ENCODE peak calls at places on chromosome 2, in six cellular contexts. One of them, this sample, is unnamed.
A peak's percentile ranks its signal among the peaks of the same experiment; 100 is the strongest.

GRCh38 chr2:328761-329160 is 40.9 kb upstream of the ALKAL2 start:
- DNase-seq in CD8-positive, alpha-beta T cell: no peak
- DNase-seq in lower lobe of right lung: no peak
- DNase-seq in upper lobe of right lung: no peak
- DNase-seq in HCT116: no peak
- DNase-seq in tibial nerve: no peak
- DNase-seq in this sample: no peak

GRCh38 chr2:233202531-233202944 is 48.9 kb upstream of the ATG16L1 start:
- DNase-seq in upper lobe of right lung: no peak
- DNase-seq in CD8-positive, alpha-beta T cell: no peak
- DNase-seq in lower lobe of right lung: no peak
- DNase-seq in HCT116: no peak
- DNase-seq in tibial nerve: no peak
- DNase-seq in this sample: no peak

GRCh38 chr2:56287974-56288373 is 104.2 kb downstream of the CCDC85A start:
- DNase-seq in HCT116: peak; percentile 3
- DNase-seq in upper lobe of right lung: no peak
- DNase-seq in lower lobe of right lung: no peak
- DNase-seq in CD8-positive, alpha-beta T cell: no peak
- DNase-seq in tibial nerve: no peak
- DNase-seq in this sample: no peak

GRCh38 chr2:196170202-196170680 is 1.1 kb downstream of the STK17B start:
- DNase-seq in CD8-positive, alpha-beta T cell: peak; percentile 59
- DNase-seq in upper lobe of right lung: no peak
- DNase-seq in tibial nerve: peak; percentile 47
- DNase-seq in HCT116: no peak
- DNase-seq in lower lobe of right lung: peak; percentile 61
- DNase-seq in this sample: no peak

GRCh38 chr2:149832256-149832655 is 244.7 kb upstream of the MMADHC start:
- DNase-seq in HCT116: no peak
- DNase-seq in CD8-positive, alpha-beta T cell: no peak
- DNase-seq in lower lobe of right lung: no peak
- DNase-seq in tibial nerve: no peak
- DNase-seq in upper lobe of right lung: no peak
- DNase-seq in this sample: no peak

GRCh38 chr2:233063269-233063975 is 3.3 kb downstream of the INPP5D start:
- DNase-seq in tibial nerve: no peak
- DNase-seq in HCT116: no peak
- DNase-seq in upper lobe of right lung: peak; percentile 62
- DNase-seq in CD8-positive, alpha-beta T cell: no peak
- DNase-seq in lower lobe of right lung: no peak
- DNase-seq in this sample: no peak

GRCh38 chr2:25333981-25334380 is 7.7 kb downstream of the DNMT3A start:
- DNase-seq in HCT116: no peak
- DNase-seq in CD8-positive, alpha-beta T cell: peak; percentile 36
- DNase-seq in lower lobe of right lung: no peak
- DNase-seq in tibial nerve: no peak
- DNase-seq in upper lobe of right lung: no peak
- DNase-seq in this sample: no peak

GRCh38 chr2:237935740-237936452 is 30.9 kb upstream of the UBE2F start:
- DNase-seq in upper lobe of right lung: no peak
- DNase-seq in lower lobe of right lung: no peak
- DNase-seq in CD8-positive, alpha-beta T cell: no peak
- DNase-seq in HCT116: peak; percentile 26
- DNase-seq in tibial nerve: no peak
- DNase-seq in this sample: no peak

GRCh38 chr2:144708641-144709040 is 188.7 kb upstream of the ZEB2 start:
- DNase-seq in CD8-positive, alpha-beta T cell: no peak
- DNase-seq in lower lobe of right lung: no peak
- DNase-seq in upper lobe of right lung: no peak
- DNase-seq in HCT116: no peak
- DNase-seq in tibial nerve: no peak
- DNase-seq in this sample: no peak

GRCh38 chr2:200812122-200813022 is 662 bp downstream of the BZW1 start:
- DNase-seq in lower lobe of right lung: peak; percentile 87
- DNase-seq in upper lobe of right lung: peak; percentile 91
- DNase-seq in tibial nerve: peak; percentile 67
- DNase-seq in HCT116: peak; percentile 15
- DNase-seq in CD8-positive, alpha-beta T cell: peak; percentile 63
- DNase-seq in this sample: peak; percentile 80

GRCh38 chr2:190879474-190880373 is 897 bp upstream of the GLS start:
- DNase-seq in lower lobe of right lung: no peak
- DNase-seq in HCT116: no peak
- DNase-seq in CD8-positive, alpha-beta T cell: no peak
- DNase-seq in tibial nerve: no peak
- DNase-seq in upper lobe of right lung: no peak
- DNase-seq in this sample: no peak

GRCh38 chr2:9737053-9737875 is 106.0 kb upstream of the TAF1B start:
- DNase-seq in tibial nerve: no peak
- DNase-seq in upper lobe of right lung: no peak
- DNase-seq in lower lobe of right lung: no peak
- DNase-seq in HCT116: no peak
- DNase-seq in CD8-positive, alpha-beta T cell: no peak
- DNase-seq in this sample: no peak

GRCh38 chr2:129299756-129300155 is 679.7 kb upstream of the RAB6C start:
- DNase-seq in CD8-positive, alpha-beta T cell: no peak
- DNase-seq in upper lobe of right lung: no peak
- DNase-seq in HCT116: no peak
- DNase-seq in tibial nerve: no peak
- DNase-seq in lower lobe of right lung: no peak
- DNase-seq in this sample: no peak

GRCh38 chr2:229273384-229274338 is 2.6 kb upstream of the PID1 start:
- DNase-seq in tibial nerve: peak; percentile 72
- DNase-seq in lower lobe of right lung: peak; percentile 64
- DNase-seq in upper lobe of right lung: peak; percentile 74
- DNase-seq in HCT116: peak; percentile 81
- DNase-seq in CD8-positive, alpha-beta T cell: no peak
- DNase-seq in this sample: peak; percentile 73

GRCh38 chr2:207683879-207684627 is 27.4 kb upstream of the CCNYL1 start:
- DNase-seq in CD8-positive, alpha-beta T cell: no peak
- DNase-seq in upper lobe of right lung: no peak
- DNase-seq in lower lobe of right lung: no peak
- DNase-seq in HCT116: peak; percentile 60
- DNase-seq in tibial nerve: no peak
- DNase-seq in this sample: no peak

GRCh38 chr2:216497808-216498366 is 757 bp upstream of the RPL37A start:
- DNase-seq in upper lobe of right lung: no peak
- DNase-seq in CD8-positive, alpha-beta T cell: no peak
- DNase-seq in tibial nerve: no peak
- DNase-seq in HCT116: no peak
- DNase-seq in lower lobe of right lung: no peak
- DNase-seq in this sample: no peak

GRCh38 chr2:23707096-23707495 is 219.8 kb downstream of the ATAD2B start:
- DNase-seq in tibial nerve: peak; percentile 3
- DNase-seq in lower lobe of right lung: no peak
- DNase-seq in upper lobe of right lung: no peak
- DNase-seq in HCT116: no peak
- DNase-seq in CD8-positive, alpha-beta T cell: no peak
- DNase-seq in this sample: no peak

GRCh38 chr2:178193823-178194599 is at the start of gene OSBPL6:
- DNase-seq in CD8-positive, alpha-beta T cell: peak; percentile 30
- DNase-seq in upper lobe of right lung: peak; percentile 92
- DNase-seq in lower lobe of right lung: peak; percentile 83
- DNase-seq in HCT116: peak; percentile 51
- DNase-seq in tibial nerve: peak; percentile 28
- DNase-seq in this sample: peak; percentile 94

GRCh38 chr2:216683846-216684245 is 11.5 kb downstream of the IGFBP5 start:
- DNase-seq in lower lobe of right lung: no peak
- DNase-seq in upper lobe of right lung: no peak
- DNase-seq in tibial nerve: peak; percentile 86
- DNase-seq in CD8-positive, alpha-beta T cell: no peak
- DNase-seq in HCT116: no peak
- DNase-seq in this sample: no peak

GRCh38 chr2:138306626-138307025 is 194.9 kb upstream of the SPOPL start:
- DNase-seq in HCT116: no peak
- DNase-seq in upper lobe of right lung: no peak
- DNase-seq in tibial nerve: no peak
- DNase-seq in CD8-positive, alpha-beta T cell: no peak
- DNase-seq in lower lobe of right lung: no peak
- DNase-seq in this sample: no peak

GRCh38 chr2:85435986-85436835 is 17.7 kb downstream of the SH2D6 start:
- DNase-seq in upper lobe of right lung: no peak
- DNase-seq in lower lobe of right lung: no peak
- DNase-seq in HCT116: no peak
- DNase-seq in tibial nerve: no peak
- DNase-seq in CD8-positive, alpha-beta T cell: no peak
- DNase-seq in this sample: no peak

GRCh38 chr2:109448946-109449788 is 164.6 kb downstream of the SEPTIN10 start:
- DNase-seq in lower lobe of right lung: no peak
- DNase-seq in HCT116: peak; percentile 8
- DNase-seq in CD8-positive, alpha-beta T cell: no peak
- DNase-seq in tibial nerve: no peak
- DNase-seq in upper lobe of right lung: peak; percentile 77
- DNase-seq in this sample: peak; percentile 44

GRCh38 chr2:26536371-26537068 is 58.6 kb upstream of the OTOF start:
- DNase-seq in CD8-positive, alpha-beta T cell: no peak
- DNase-seq in tibial nerve: no peak
- DNase-seq in lower lobe of right lung: no peak
- DNase-seq in HCT116: no peak
- DNase-seq in upper lobe of right lung: peak; percentile 45
- DNase-seq in this sample: peak; percentile 21

DNA sequence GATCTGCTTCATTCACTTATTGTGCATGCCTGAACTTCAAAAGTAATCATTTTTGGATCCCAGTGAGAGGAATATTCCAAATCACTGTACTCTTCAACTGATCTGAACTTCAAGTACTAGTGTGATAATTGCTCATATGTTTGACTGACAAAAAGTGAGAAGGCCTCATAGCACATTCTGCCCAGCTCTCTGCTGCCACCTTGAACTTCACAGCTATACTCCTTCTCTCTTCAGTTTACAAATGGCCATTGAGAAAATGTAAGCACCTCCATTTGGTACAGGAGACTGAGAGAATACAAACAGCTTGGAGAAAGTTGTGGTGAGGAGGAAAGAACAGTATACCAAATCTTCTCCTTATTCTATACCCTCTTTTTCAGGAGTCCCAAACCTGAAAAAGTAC is 946.0 kb upstream of the CHAC2 start:
- DNase-seq in upper lobe of right lung: no peak
- DNase-seq in HCT116: no peak
- DNase-seq in CD8-positive, alpha-beta T cell: no peak
- DNase-seq in lower lobe of right lung: no peak
- DNase-seq in tibial nerve: no peak
- DNase-seq in this sample: no peak
- TF ChIP-seq CTCF in upper lobe of right lung: no peak
- TF ChIP-seq CTCF in HCT116: peak; percentile 42
- TF ChIP-seq CTCF in CD8-positive, alpha-beta T cell: no peak
- TF ChIP-seq CTCF in lower lobe of right lung: peak; percentile 7
- TF ChIP-seq CTCF in tibial nerve: no peak
- TF ChIP-seq CTCF in this sample: no peak

GRCh38 chr2:46315103-46315890 is 18.1 kb downstream of the EPAS1 start:
- DNase-seq in HCT116: peak; percentile 52
- DNase-seq in lower lobe of right lung: peak; percentile 87
- DNase-seq in CD8-positive, alpha-beta T cell: no peak
- DNase-seq in upper lobe of right lung: peak; percentile 89
- DNase-seq in tibial nerve: peak; percentile 79
- DNase-seq in this sample: peak; percentile 84

GRCh38 chr2:46317092-46317486 is 19.9 kb downstream of the EPAS1 start:
- DNase-seq in upper lobe of right lung: no peak
- DNase-seq in tibial nerve: no peak
- DNase-seq in lower lobe of right lung: no peak
- DNase-seq in HCT116: no peak
- DNase-seq in CD8-positive, alpha-beta T cell: no peak
- DNase-seq in this sample: no peak

GRCh38 chr2:46311651-46312223 is 14.5 kb downstream of the EPAS1 start:
- DNase-seq in HCT116: no peak
- DNase-seq in CD8-positive, alpha-beta T cell: no peak
- DNase-seq in lower lobe of right lung: no peak
- DNase-seq in upper lobe of right lung: no peak
- DNase-seq in tibial nerve: no peak
- DNase-seq in this sample: no peak

GRCh38 chr2:46313063-46313462 is 15.9 kb downstream of the EPAS1 start:
- DNase-seq in HCT116: no peak
- DNase-seq in lower lobe of right lung: no peak
- DNase-seq in tibial nerve: no peak
- DNase-seq in CD8-positive, alpha-beta T cell: no peak
- DNase-seq in upper lobe of right lung: no peak
- DNase-seq in this sample: no peak

GRCh38 chr2:46314065-46314835 is 17.0 kb downstream of the EPAS1 start:
- DNase-seq in CD8-positive, alpha-beta T cell: no peak
- DNase-seq in upper lobe of right lung: no peak
- DNase-seq in tibial nerve: no peak
- DNase-seq in HCT116: no peak
- DNase-seq in lower lobe of right lung: no peak
- DNase-seq in this sample: no peak
- H3K4me1 ChIP-seq in CD8-positive, alpha-beta T cell: no peaks in the 10 kb centered on the region
- H3K4me1 ChIP-seq in upper lobe of right lung: peaks cover 96% of the 10 kb centered on the region
- H3K4me1 ChIP-seq in tibial nerve: peaks cover 33% of the 10 kb centered on the region
- H3K4me1 ChIP-seq in HCT116: peaks cover 38% of the 10 kb centered on the region
- H3K4me1 ChIP-seq in lower lobe of right lung: peaks cover 96% of the 10 kb centered on the region
- H3K4me1 ChIP-seq in this sample: peaks cover 93% of the 10 kb centered on the region

GRCh38 chr2:127218843-127219715 is 1.0 kb downstream of the CYP27C1 start:
- DNase-seq in CD8-positive, alpha-beta T cell: no peak
- DNase-seq in tibial nerve: no peak
- DNase-seq in upper lobe of right lung: no peak
- DNase-seq in HCT116: no peak
- DNase-seq in lower lobe of right lung: no peak
- DNase-seq in this sample: no peak

GRCh38 chr2:127219716-127220090 is 396 bp downstream of the CYP27C1 start:
- DNase-seq in HCT116: no peak
- DNase-seq in upper lobe of right lung: no peak
- DNase-seq in lower lobe of right lung: no peak
- DNase-seq in CD8-positive, alpha-beta T cell: no peak
- DNase-seq in tibial nerve: no peak
- DNase-seq in this sample: no peak

GRCh38 chr2:127217470-127218325 is 2.4 kb downstream of the CYP27C1 start:
- DNase-seq in HCT116: peak; percentile 23
- DNase-seq in tibial nerve: no peak
- DNase-seq in CD8-positive, alpha-beta T cell: no peak
- DNase-seq in lower lobe of right lung: no peak
- DNase-seq in upper lobe of right lung: no peak
- DNase-seq in this sample: no peak

GRCh38 chr2:127216105-127216504 is 4.0 kb downstream of the CYP27C1 start:
- DNase-seq in CD8-positive, alpha-beta T cell: no peak
- DNase-seq in upper lobe of right lung: no peak
- DNase-seq in HCT116: no peak
- DNase-seq in lower lobe of right lung: no peak
- DNase-seq in tibial nerve: no peak
- DNase-seq in this sample: no peak

GRCh38 chr2:127216593-127216992 is 3.5 kb downstream of the CYP27C1 start:
- DNase-seq in CD8-positive, alpha-beta T cell: no peak
- DNase-seq in tibial nerve: no peak
- DNase-seq in HCT116: no peak
- DNase-seq in lower lobe of right lung: no peak
- DNase-seq in upper lobe of right lung: no peak
- DNase-seq in this sample: no peak
- H3K9me3 ChIP-seq in CD8-positive, alpha-beta T cell: no peaks in the 10 kb centered on the region
- H3K9me3 ChIP-seq in tibial nerve: no peaks in the 10 kb centered on the region
- H3K9me3 ChIP-seq in HCT116: no peaks in the 10 kb centered on the region
- H3K9me3 ChIP-seq in lower lobe of right lung: peaks cover 4% of the 10 kb centered on the region
- H3K9me3 ChIP-seq in upper lobe of right lung: no peaks in the 10 kb centered on the region
- H3K9me3 ChIP-seq in this sample: peaks cover 3% of the 10 kb centered on the region

DNA sequence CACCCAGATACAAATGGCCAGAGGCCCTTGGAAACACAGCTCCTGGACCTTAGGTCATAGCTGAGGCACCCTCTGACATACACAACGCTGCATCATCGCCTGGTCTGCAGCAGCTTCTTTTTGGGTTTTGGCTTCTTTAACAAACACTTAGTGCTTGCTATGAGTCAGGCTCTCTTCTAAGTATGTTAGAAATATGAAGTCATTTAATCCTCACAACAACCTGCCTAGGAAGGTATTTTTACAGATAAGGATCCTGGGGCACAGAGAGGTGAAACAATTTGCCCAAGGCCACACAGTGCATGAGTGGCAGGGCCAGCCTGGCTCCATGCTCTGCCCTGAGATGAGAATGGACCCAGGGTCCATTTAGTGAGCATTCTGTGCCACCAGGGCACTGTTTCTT is 96.6 kb downstream of the TMEM17 start:
- DNase-seq in upper lobe of right lung: no peak
- DNase-seq in HCT116: no peak
- DNase-seq in lower lobe of right lung: no peak
- DNase-seq in CD8-positive, alpha-beta T cell: no peak
- DNase-seq in tibial nerve: no peak
- DNase-seq in this sample: no peak
- TF ChIP-seq CTCF in upper lobe of right lung: no peak
- TF ChIP-seq CTCF in HCT116: no peak
- TF ChIP-seq CTCF in lower lobe of right lung: no peak
- TF ChIP-seq CTCF in CD8-positive, alpha-beta T cell: no peak
- TF ChIP-seq CTCF in tibial nerve: no peak
- TF ChIP-seq CTCF in this sample: no peak